ENCODE peak calls at places on chromosomes 1 and 21, in nine cellular contexts. I is HT-29; D is bronchial epithelial cell; Y is stimulated activated CD8-positive, alpha-beta memory T cell treated with anti-CD3 and anti-CD28 coated beads, Interleukin-2, amount 100 ng/mL, for 48 hours; T is hippocampal formation; U is IMR-90; Z is H4; M is activated T-cell treated with anti-CD3 and anti-CD28 coated beads for 1 hour; F is NCI-H2081 treated with DMSO at 0.1 percent for 48 hours. L is an unnamed sample.
A peak's percentile ranks its signal among the peaks of the same experiment; 100 is the strongest.

GRCh38 chr1:168974117-168974516 is 132.4 kb upstream of the ATP1B1 start:
- DNase-seq in Y (no peak), D (peak; percentile 82), F (no peak), Z (no peak), M (no peak), T (no peak), I (no peak), U (no peak), L (no peak)

GRCh38 chr1:163655565-163655964 is 333.8 kb downstream of the NUF2 start:
- DNase-seq in Y (no peak), T (no peak), M (no peak), I (no peak), Z (no peak), U (no peak), F (no peak), D (no peak), L (no peak)

GRCh38 chr1:193674292-193674944 is 488.0 kb upstream of the B3GALT2 start:
- DNase-seq in T (no peak), Z (no peak), F (no peak), M (no peak), D (no peak), I (peak; percentile 26), U (peak; percentile 65), Y (no peak), L (no peak)

GRCh38 chr1:200888349-200888838 is 6.3 kb upstream of the INAVA start:
- DNase-seq in F (no peak), I (no peak), D (no peak), U (no peak), T (no peak), M (peak; percentile 39), Z (no peak), Y (peak; percentile 40), L (no peak)

GRCh38 chr1:228838717-228839500 is 103.6 kb downstream of the RHOU start:
- DNase-seq in U (peak; percentile 78), Z (peak; percentile 50), D (no peak), M (no peak), I (no peak), F (no peak), T (no peak), Y (no peak), L (no peak)

GRCh38 chr1:6770727-6771567 is 14.3 kb upstream of the CAMTA1 start:
- DNase-seq in F (no peak), D (peak; percentile 40), Y (no peak), I (no peak), T (no peak), U (peak; percentile 50), M (no peak), Z (no peak), L (no peak)

GRCh38 chr1:192474080-192474683 is 101.4 kb upstream of the RGS1 start:
- DNase-seq in Z (no peak), U (peak; percentile 23), M (no peak), F (no peak), T (peak; percentile 63), Y (no peak), D (peak; percentile 16), I (peak; percentile 75), L (no peak)

GRCh38 chr21:41772351-41773080 is 5.7 kb upstream of the RIPK4 start:
- DNase-seq in D (no peak), Y (no peak), F (no peak), U (no peak), T (no peak), I (no peak), Z (no peak), M (no peak), L (no peak)

GRCh38 chr1:116224111-116224510 is 112.9 kb downstream of the MAB21L3 start:
- DNase-seq in F (no peak), T (no peak), U (no peak), I (no peak), D (no peak), Z (no peak), Y (no peak), M (no peak), L (no peak)

GRCh38 chr1:213131851-213132655 is 81.0 kb downstream of the RPS6KC1 start:
- DNase-seq in D (no peak), Z (no peak), F (peak; percentile 80), I (no peak), M (no peak), U (no peak), Y (no peak), T (peak; percentile 16), L (no peak)

GRCh38 chr1:203464226-203464625 is 11.4 kb upstream of the PRELP start:
- DNase-seq in F (no peak), Y (no peak), M (no peak), I (no peak), U (no peak), T (no peak), D (no peak), Z (no peak), L (no peak)

GRCh38 chr1:42936309-42937078 is 22.2 kb downstream of the SLC2A1 start:
- DNase-seq in D (peak; percentile 92), T (no peak), F (no peak), U (peak; percentile 71), Z (peak; percentile 98), I (peak; percentile 67), Y (no peak), M (no peak), L (no peak)

GRCh38 chr1:155962599-155963211 is 15.6 kb downstream of the ARHGEF2 start:
- DNase-seq in M (no peak), Y (no peak), U (no peak), F (no peak), Z (no peak), I (peak; percentile 44), T (no peak), D (peak; percentile 34), L (no peak)

GRCh38 chr1:206796984-206797402 is 24.7 kb upstream of the IL10 start:
- DNase-seq in U (no peak), Y (no peak), D (no peak), F (no peak), M (no peak), Z (no peak), I (no peak), T (no peak), L (no peak)

GRCh38 chr1:26820784-26821269 is 5.7 kb upstream of the ZDHHC18 start:
- DNase-seq in Y (no peak), D (no peak), U (no peak), M (no peak), T (no peak), Z (no peak), F (no peak), I (peak; percentile 33), L (no peak)